ENCODE peak calls at places on chromosomes 5 and 9, in five cellular contexts. R, G, D, X and Y are unnamed samples.

GRCh38 chr9:124780757-124781151 is 3.8 kb downstream of the OLFML2A start:
- DNase-seq in R (no peak), G (no peak), X (no peak), D (peak; percentile 21), Y (no peak)

GRCh38 chr9:29741169-29741568 is 2167.9 kb upstream of the C9orf72 start:
- DNase-seq in X (no peak), G (no peak), D (no peak), R (no peak), Y (no peak)

GRCh38 chr5:40754381-40755092 is 1.2 kb downstream of the TTC33 start:
- DNase-seq in D (no peak), R (no peak), X (no peak), G (peak; percentile 66), Y (no peak)

GRCh38 chr5:126464959-126465358 is 41.8 kb downstream of the GRAMD2B start:
- DNase-seq in X (no peak), R (no peak), G (no peak), D (peak; percentile 63), Y (peak; percentile 81)

GRCh38 chr5:151703227-151703626 is 16.5 kb upstream of the SPARC start:
- DNase-seq in G (no peak), R (no peak), D (no peak), X (no peak), Y (no peak)

GRCh38 chr5:133936611-133937015 is 31.8 kb downstream of the C5orf15 start:
- DNase-seq in X (no peak), D (no peak), G (no peak), R (no peak), Y (no peak)

GRCh38 chr9:8613346-8613825 is 813.8 kb upstream of the DMAC1 start:
- DNase-seq in G (no peak), R (no peak), D (no peak), X (no peak), Y (no peak)

GRCh38 chr5:177439518-177440053 is 7.0 kb upstream of the PRR7 start:
- DNase-seq in R (no peak), X (no peak), G (no peak), D (no peak), Y (no peak)

GRCh38 chr5:4095918-4096630 is 500.4 kb downstream of the IRX1 start:
- DNase-seq in R (no peak), G (no peak), D (no peak), X (no peak), Y (no peak)

GRCh38 chr9:128215491-128216404 is 12.6 kb downstream of the DNM1 start:
- DNase-seq in R (no peak), G (peak; percentile 84), D (peak; percentile 48), X (no peak), Y (no peak)

GRCh38 chr5:113204525-113205161 is 228.0 kb downstream of the DCP2 start:
- DNase-seq in R (peak; percentile 79), G (peak; percentile 64), D (no peak), X (no peak), Y (no peak)

GRCh38 chr5:113122053-113122452 is 145.5 kb downstream of the DCP2 start:
- DNase-seq in G (peak; percentile 94), R (no peak), X (no peak), D (no peak), Y (no peak)

GRCh38 chr5:124580925-124581821 is 165.3 kb downstream of the ZNF608 start:
- DNase-seq in D (peak; percentile 59), X (no peak), R (no peak), G (no peak), Y (peak; percentile 91)

GRCh38 chr5:92951746-92952145 is 629.3 kb downstream of the NR2F1-AS1 start:
- DNase-seq in X (no peak), G (no peak), D (no peak), R (no peak), Y (no peak)

GRCh38 chr5:10902145-10902544 is 141.1 kb upstream of the DAP start:
- DNase-seq in X (no peak), G (peak; percentile 87), R (no peak), D (no peak), Y (no peak)

GRCh38 chr5:155651-156410 is 35.5 kb upstream of the LRRC14B start:
- DNase-seq in X (no peak), D (no peak), G (no peak), R (no peak), Y (peak; percentile 23)

GRCh38 chr5:97666767-97667166 is 483.7 kb upstream of the RIOK2 start:
- DNase-seq in G (no peak), X (no peak), D (no peak), R (no peak), Y (no peak)

GRCh38 chr5:124274949-124275348 is 471.5 kb downstream of the ZNF608 start:
- DNase-seq in X (no peak), R (no peak), D (no peak), G (no peak), Y (no peak)

GRCh38 chr5:104179057-104179456 is 616.5 kb upstream of the NUDT12 start:
- DNase-seq in R (no peak), X (peak; percentile 68), G (peak; percentile 63), D (no peak), Y (no peak)

GRCh38 chr5:109350537-109351270 is 59.1 kb downstream of the PJA2 start:
- DNase-seq in X (no peak), R (no peak), G (peak; percentile 59), D (no peak), Y (no peak)

GRCh38 chr9:7117676-7118561 is 360.1 kb downstream of the KDM4C start:
- DNase-seq in D (no peak), G (peak; percentile 58), X (no peak), R (no peak), Y (no peak)

GRCh38 chr5:130168211-130168610 is 263.9 kb downstream of the CHSY3 start:
- DNase-seq in G (no peak), D (no peak), X (no peak), R (no peak), Y (no peak)

GRCh38 chr9:90926920-90927319 is 125.3 kb downstream of the SYK start:
- DNase-seq in G (no peak), X (no peak), R (no peak), D (no peak), Y (no peak)

GRCh38 chr5:57432876-57433275 is 49.7 kb downstream of the ACTBL2 start:
- DNase-seq in G (no peak), D (no peak), X (peak; percentile 23), R (no peak), Y (no peak)

GRCh38 chr9:24986331-24986730 is 440.6 kb upstream of the IZUMO3 start:
- DNase-seq in G (no peak), R (no peak), D (no peak), X (no peak), Y (no peak)

GRCh38 chr5:34031966-34032365 is 11.0 kb downstream of the C1QTNF3 start:
- DNase-seq in D (no peak), G (no peak), R (no peak), X (no peak), Y (no peak)

GRCh38 chr9:118609355-118610044 is 759.7 kb downstream of the BRINP1 start:
- DNase-seq in X (no peak), R (no peak), G (no peak), D (no peak), Y (no peak)

GRCh38 chr5:172556971-172557461 is 84.0 kb upstream of the NEURL1B start:
- DNase-seq in X (no peak), D (peak; percentile 53), G (no peak), R (no peak), Y (no peak)
- TF ChIP-seq CTCF in X (no peak), D (no peak), G (no peak), R (no peak), Y (no peak)

GRCh38 chr9:76472925-76473324 is 13.9 kb downstream of the GCNT1 start:
- DNase-seq in R (no peak), X (no peak), D (no peak), G (no peak), Y (no peak)
- H3K4me1 ChIP-seq in R (no peaks in the 10 kb centered on the region), X (peaks cover 3% of the 10 kb centered on the region), D (no peaks in the 10 kb centered on the region), G (no peaks in the 10 kb centered on the region), Y (no peaks in the 10 kb centered on the region)

DNA sequence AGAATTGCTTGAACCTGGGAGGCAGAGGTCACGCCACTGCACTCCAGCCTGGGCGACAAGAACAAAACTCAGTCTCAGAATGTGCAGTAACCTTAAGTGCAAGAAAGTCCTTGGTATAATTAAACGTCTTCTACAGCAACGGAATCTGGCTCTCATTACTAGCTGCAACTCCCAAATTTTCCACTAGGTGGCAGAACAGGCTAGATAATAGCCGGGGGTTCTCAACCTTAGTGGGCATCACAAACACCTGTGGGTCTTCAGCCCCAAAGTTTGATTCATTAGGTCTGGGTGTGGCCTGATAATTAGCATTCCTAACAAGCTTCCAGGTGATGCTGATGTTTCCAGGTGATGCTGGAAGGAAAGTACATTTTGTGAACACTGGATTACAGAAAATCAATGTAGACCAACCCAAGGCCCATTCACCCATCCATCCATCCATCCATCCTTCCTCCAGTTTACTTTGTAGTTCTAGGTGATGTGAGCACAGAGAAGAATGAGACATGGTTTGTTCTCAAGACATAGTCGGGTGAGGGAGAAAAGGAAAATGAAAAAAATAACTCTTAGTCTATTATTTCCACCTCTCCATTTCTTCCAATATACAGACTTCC is 37.3 kb downstream of the FBXW2 start:
- DNase-seq in D (no peak), G (peak; percentile 34), X (peak; percentile 24), R (no peak), Y (peak; percentile 54)
- TF ChIP-seq CTCF in D (peak; percentile 93), G (peak; percentile 80), X (peak; percentile 76), R (peak; percentile 88), Y (peak; percentile 79)

GRCh38 chr9:69303331-69303730 is 21.7 kb upstream of the ENTREP1 start:
- DNase-seq in R (no peak), D (no peak), G (no peak), X (no peak), Y (no peak)
- H3K4me1 ChIP-seq in R (no peaks in the 10 kb centered on the region), D (no peaks in the 10 kb centered on the region), G (peaks cover 2% of the 10 kb centered on the region), X (no peaks in the 10 kb centered on the region), Y (no peaks in the 10 kb centered on the region)

GRCh38 chr9:81687521-81688261 is 1.7 kb downstream of the TLE1 start:
- DNase-seq in X (no peak), D (peak; percentile 79), G (no peak), R (peak; percentile 71), Y (peak; percentile 7)

GRCh38 chr9:81683704-81684103 is 5.6 kb downstream of the TLE1 start:
- DNase-seq in G (no peak), R (no peak), X (no peak), D (no peak), Y (no peak)

GRCh38 chr9:81689343-81690175 is at the start of gene TLE1:
- DNase-seq in X (peak; percentile 97), G (peak; percentile 100), R (peak; percentile 100), D (peak; percentile 100), Y (peak; percentile 96)

GRCh38 chr9:81685763-81686613 is 3.4 kb downstream of the TLE1 start:
- DNase-seq in R (no peak), D (no peak), G (peak; percentile 55), X (no peak), Y (peak; percentile 35)

GRCh38 chr9:81686614-81687520 is 2.5 kb downstream of the TLE1 start:
- DNase-seq in X (peak; percentile 63), R (peak; percentile 89), D (peak; percentile 89), G (peak; percentile 87), Y (peak; percentile 79)
- TF ChIP-seq CTCF in X (peak; percentile 45), R (peak; percentile 71), D (peak; percentile 53), G (peak; percentile 64), Y (peak; percentile 45)

DNA sequence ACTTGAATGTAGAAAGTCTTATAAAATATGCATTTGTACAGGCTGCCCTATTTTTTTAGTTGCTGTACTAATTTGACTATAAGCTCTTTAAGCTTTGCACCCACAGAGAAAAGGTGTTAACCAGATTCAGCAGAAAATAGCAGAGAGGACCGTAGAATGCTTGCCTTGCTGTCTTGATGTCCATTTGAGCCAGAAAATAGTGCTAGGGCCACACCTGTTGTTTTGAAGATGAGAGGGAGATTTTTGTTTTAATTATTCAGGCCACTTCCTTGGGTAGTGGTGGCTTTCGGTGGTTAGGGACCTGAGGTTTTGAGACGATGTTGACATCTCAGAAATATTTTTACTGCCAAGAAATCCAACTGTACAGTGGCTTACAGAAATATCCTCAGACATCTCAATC is 196.0 kb downstream of the SPATA31D1 start:
- DNase-seq in R (no peak), D (no peak), X (no peak), G (no peak), Y (no peak)
- H3K4me1 ChIP-seq in R (no peaks in the 10 kb centered on the region), D (no peaks in the 10 kb centered on the region), X (no peaks in the 10 kb centered on the region), G (peaks cover 3% of the 10 kb centered on the region), Y (no peaks in the 10 kb centered on the region)